ENCODE peak calls at places on chromosomes 13 and 19, in nine cellular contexts. X is PC-3; G is dermis microvascular lymphatic vessel endothelial cell; J is DMS79 treated with DMSO at 0.1 percent for 48 hours; A is stimulated activated CD4-positive, alpha-beta T cell treated with anti-CD3 and anti-CD28 coated beads, TNF-alpha, amount 100 ng/mL, for 24 hours; Q is NCI-H345; R is mucosa of descending colon; W is ELF-1; I is WTC11. C is an unnamed sample.

GRCh38 chr13:99314640-99315176 is 7.5 kb upstream of the GPR183 start:
- DNase-seq in I (no peak), W (no peak), J (no peak), Q (no peak), X (no peak), G (peak), A (peak), R (no peak), C (no peak)

GRCh38 chr19:45405435-45406164 is 731 bp upstream of the PPP1R13L start:
- DNase-seq in I (peak), J (peak), X (peak), R (peak), A (peak), G (peak), W (peak), Q (peak), C (peak)

GRCh38 chr19:32164384-32164992 is 180.9 kb upstream of the ZNF507 start:
- DNase-seq in G (no peak), R (no peak), I (no peak), X (no peak), J (no peak), Q (no peak), A (no peak), W (no peak), C (no peak)

GRCh38 chr13:49733181-49733951 is 42.1 kb upstream of the EBPL start:
- DNase-seq in W (no peak), G (peak), X (no peak), Q (no peak), R (no peak), I (no peak), J (peak), A (no peak), C (no peak)

GRCh38 chr13:105957769-105958438 is 577.6 kb downstream of the EFNB2 start:
- DNase-seq in I (no peak), W (no peak), G (no peak), R (no peak), J (no peak), X (no peak), A (no peak), Q (no peak), C (no peak)

GRCh38 chr19:4089400-4089908 is 22.8 kb upstream of the ZBTB7A start:
- DNase-seq in X (no peak), G (no peak), I (no peak), W (no peak), Q (no peak), R (no peak), A (peak), J (no peak), C (no peak)

GRCh38 chr13:39023761-39024160 is 14.1 kb downstream of the PROSER1 start:
- DNase-seq in A (no peak), R (peak), I (no peak), Q (no peak), G (no peak), W (peak), X (peak), J (no peak), C (no peak)

GRCh38 chr13:44431150-44431549 is 57.5 kb downstream of the SERP2 start:
- DNase-seq in X (no peak), R (peak), W (peak), Q (no peak), J (no peak), A (no peak), I (no peak), G (no peak), C (no peak)

GRCh38 chr13:50125556-50126377 is 110.5 kb downstream of the KCNRG start:
- DNase-seq in X (peak), G (peak), A (peak), I (peak), R (peak), J (peak), W (peak), Q (peak), C (peak)

GRCh38 chr13:39415403-39415802 is 187.6 kb downstream of the LHFPL6 start:
- DNase-seq in J (no peak), I (peak), A (no peak), R (peak), W (peak), G (peak), X (peak), Q (no peak), C (no peak)

GRCh38 chr19:24054044-24054935 is 32.7 kb upstream of the ZNF254 start:
- DNase-seq in A (no peak), W (no peak), I (no peak), J (no peak), Q (no peak), R (no peak), G (no peak), X (peak), C (no peak)

GRCh38 chr19:34577531-34578101 is 96.1 kb downstream of the WTIP start:
- DNase-seq in J (no peak), R (no peak), G (no peak), A (no peak), Q (no peak), I (peak), W (no peak), X (no peak), C (no peak)

GRCh38 chr13:112719556-112719955 is 29.7 kb downstream of the ATP11A start:
- DNase-seq in R (no peak), A (no peak), W (no peak), X (peak), Q (no peak), I (no peak), G (no peak), J (no peak), C (no peak)